ENCODE peak calls at places on chromosome 15, in eight cellular contexts. F is stomach, N is lower leg skin, B is AG10803, Y is upper lobe of right lung, Q is fibroblast of pulmonary artery, J is fibroblast of lung, X is IMR-90. R is an unnamed sample.

GRCh38 chr15:68019814-68020525 is 34.1 kb upstream of the PIAS1 start:
- DNase-seq in F (no peak), N (no peak), B (no peak), Y (no peak), Q (no peak), J (no peak), X (no peak), R (no peak)

GRCh38 chr15:51267714-51268105 is 70.7 kb downstream of the CYP19A1 start:
- DNase-seq in F (no peak), N (no peak), B (no peak), Y (no peak), Q (no peak), J (no peak), X (no peak), R (no peak)

GRCh38 chr15:75042730-75043508 is 19.5 kb downstream of the PPCDC start:
- DNase-seq in F (peak), N (peak), B (peak), Y (peak), Q (peak), J (peak), X (peak), R (peak)

GRCh38 chr15:64566629-64567427 is 106.5 kb downstream of the ZNF609 start:
- DNase-seq in F (no peak), N (no peak), B (no peak), Y (no peak), Q (no peak), J (no peak), X (no peak), R (no peak)

GRCh38 chr15:90001062-90001682 is at the start of gene ZNF710:
- DNase-seq in F (no peak), N (no peak), B (peak), Y (peak), Q (peak), J (peak), X (peak), R (peak)

GRCh38 chr15:20353966-20354883 is 187.4 kb downstream of the GOLGA6L6 start:
- DNase-seq in F (peak), N (no peak), B (no peak), Y (peak), Q (no peak), J (no peak), X (no peak), R (no peak)

GRCh38 chr15:68224108-68224507 is 5.4 kb downstream of the CLN6 start:
- DNase-seq in F (peak), N (no peak), B (no peak), Y (no peak), Q (no peak), J (no peak), X (no peak), R (no peak)

GRCh38 chr15:60994842-60995495 is 234.1 kb downstream of the RORA start:
- DNase-seq in F (no peak), N (no peak), B (no peak), Y (no peak), Q (no peak), J (no peak), X (no peak), R (no peak)

GRCh38 chr15:100842756-100843730 is 36.6 kb upstream of the ALDH1A3 start:
- DNase-seq in F (no peak), N (no peak), B (peak), Y (no peak), Q (peak), J (peak), X (peak), R (peak)

GRCh38 chr15:82540055-82540983 is at the start of gene RPS17:
- DNase-seq in F (peak), N (peak), B (peak), Y (peak), Q (peak), J (peak), X (peak), R (peak)

GRCh38 chr15:96333194-96334016 is 2.9 kb downstream of the NR2F2 start:
- DNase-seq in F (no peak), N (peak), B (no peak), Y (peak), Q (peak), J (peak), X (no peak), R (peak)

GRCh38 chr15:101201411-101202174 is 50.3 kb downstream of the CHSY1 start:
- DNase-seq in F (peak), N (peak), B (peak), Y (peak), Q (peak), J (peak), X (peak), R (peak)

GRCh38 chr15:68503791-68504720 is 72.1 kb upstream of the ITGA11 start:
- DNase-seq in F (no peak), N (no peak), B (peak), Y (no peak), Q (no peak), J (peak), X (peak), R (peak)

GRCh38 chr15:73748731-73749130 is 4.4 kb downstream of the INSYN1 start:
- DNase-seq in F (no peak), N (no peak), B (no peak), Y (no peak), Q (no peak), J (no peak), X (no peak), R (no peak)

GRCh38 chr15:69414702-69415161 is 583 bp downstream of the KIF23 start:
- DNase-seq in F (no peak), N (no peak), B (peak), Y (no peak), Q (peak), J (peak), X (peak), R (peak)

GRCh38 chr15:69591905-69592508 is 139.4 kb downstream of the RPLP1 start:
- DNase-seq in F (no peak), N (no peak), B (no peak), Y (no peak), Q (no peak), J (no peak), X (no peak), R (peak)

GRCh38 chr15:88450125-88450798 is 16.9 kb downstream of the MRPL46 start:
- DNase-seq in F (peak), N (no peak), B (peak), Y (no peak), Q (peak), J (peak), X (peak), R (peak)

GRCh38 chr15:60047701-60048100 is 43.6 kb downstream of the FOXB1 start:
- DNase-seq in F (no peak), N (no peak), B (peak), Y (no peak), Q (peak), J (peak), X (no peak), R (no peak)

GRCh38 chr15:40999190-40999589 is 45.9 kb downstream of the CHAC1 start:
- DNase-seq in F (no peak), N (no peak), B (peak), Y (no peak), Q (peak), J (peak), X (peak), R (peak)

GRCh38 chr15:90557147-90557546 is 27.4 kb downstream of the CRTC3 start:
- DNase-seq in F (no peak), N (no peak), B (peak), Y (no peak), Q (peak), J (no peak), X (peak), R (no peak)

GRCh38 chr15:87777054-87777498 is 479.5 kb downstream of the NTRK3 start:
- DNase-seq in F (no peak), N (peak), B (peak), Y (no peak), Q (peak), J (peak), X (peak), R (peak)

GRCh38 chr15:74592222-74592621 is 23.4 kb upstream of the CLK3 start:
- DNase-seq in F (no peak), N (no peak), B (no peak), Y (no peak), Q (no peak), J (no peak), X (no peak), R (no peak)

GRCh38 chr15:39741258-39741657 is 41.4 kb downstream of the FSIP1 start:
- DNase-seq in F (no peak), N (no peak), B (peak), Y (no peak), Q (peak), J (peak), X (peak), R (no peak)

GRCh38 chr15:60757831-60758570 is 279.1 kb upstream of the ICE2 start:
- DNase-seq in F (peak), N (no peak), B (no peak), Y (no peak), Q (no peak), J (no peak), X (no peak), R (no peak)

GRCh38 chr15:69578792-69579587 is 126.4 kb downstream of the RPLP1 start:
- DNase-seq in F (peak), N (no peak), B (no peak), Y (peak), Q (no peak), J (peak), X (no peak), R (no peak)

GRCh38 chr15:31228980-31229826 is 97.4 kb upstream of the KLF13 start:
- DNase-seq in F (peak), N (no peak), B (no peak), Y (peak), Q (no peak), J (no peak), X (no peak), R (no peak)

GRCh38 chr15:58352026-58352929 is 79.5 kb upstream of the LIPC start:
- DNase-seq in F (no peak), N (no peak), B (no peak), Y (no peak), Q (peak), J (no peak), X (no peak), R (no peak)

GRCh38 chr15:35519536-35520149 is 26.3 kb downstream of the DPH6 start:
- DNase-seq in F (no peak), N (no peak), B (peak), Y (no peak), Q (peak), J (peak), X (peak), R (peak)

GRCh38 chr15:43187544-43188155 is 2.4 kb downstream of the CCNDBP1 start:
- DNase-seq in F (no peak), N (no peak), B (peak), Y (no peak), Q (peak), J (peak), X (peak), R (peak)

GRCh38 chr15:80934761-80935221 is 54.8 kb downstream of the MESD start:
- DNase-seq in F (no peak), N (no peak), B (peak), Y (no peak), Q (peak), J (peak), X (peak), R (peak)

GRCh38 chr15:67941643-67942315 is 101.9 kb upstream of the RNU6-1 start:
- DNase-seq in F (no peak), N (no peak), B (no peak), Y (no peak), Q (no peak), J (peak), X (peak), R (no peak)

GRCh38 chr15:90479656-90480055 is 50.1 kb upstream of the CRTC3 start:
- DNase-seq in F (peak), N (no peak), B (peak), Y (no peak), Q (peak), J (peak), X (peak), R (peak)

GRCh38 chr15:57551717-57552677 is 39.7 kb upstream of the MYZAP start:
- DNase-seq in F (peak), N (no peak), B (peak), Y (no peak), Q (peak), J (peak), X (peak), R (peak)

GRCh38 chr15:98646546-98647025 is 1.8 kb upstream of the IGF1R start:
- DNase-seq in F (no peak), N (no peak), B (no peak), Y (no peak), Q (no peak), J (no peak), X (no peak), R (no peak)
- H3K4me3 ChIP-seq in F (peak), N (peak), B (peak), Y (peak), Q (peak), J (peak), X (peak), R (peak)

GRCh38 chr15:46304320-46304719 is 669.5 kb downstream of the SQOR start:
- DNase-seq in F (no peak), N (no peak), B (no peak), Y (no peak), Q (peak), J (no peak), X (no peak), R (no peak)
- TF ChIP-seq CTCF in F (no peak), N (no peak), B (peak), Y (peak), Q (peak), J (peak), X (peak), R (peak)

GRCh38 chr15:25465835-25466234 is 27.0 kb upstream of the UBE3A start:
- DNase-seq in F (no peak), N (no peak), B (no peak), Y (peak), Q (no peak), J (no peak), X (no peak), R (no peak)

GRCh38 chr15:25468611-25469010 is 29.8 kb upstream of the UBE3A start:
- DNase-seq in F (no peak), N (no peak), B (no peak), Y (no peak), Q (no peak), J (no peak), X (no peak), R (no peak)

GRCh38 chr15:25464784-25465183 is 26.0 kb upstream of the UBE3A start:
- DNase-seq in F (no peak), N (no peak), B (no peak), Y (no peak), Q (no peak), J (no peak), X (no peak), R (no peak)

GRCh38 chr15:25470230-25470629 is 31.4 kb upstream of the UBE3A start:
- DNase-seq in F (no peak), N (no peak), B (no peak), Y (no peak), Q (no peak), J (no peak), X (no peak), R (no peak)

DNA sequence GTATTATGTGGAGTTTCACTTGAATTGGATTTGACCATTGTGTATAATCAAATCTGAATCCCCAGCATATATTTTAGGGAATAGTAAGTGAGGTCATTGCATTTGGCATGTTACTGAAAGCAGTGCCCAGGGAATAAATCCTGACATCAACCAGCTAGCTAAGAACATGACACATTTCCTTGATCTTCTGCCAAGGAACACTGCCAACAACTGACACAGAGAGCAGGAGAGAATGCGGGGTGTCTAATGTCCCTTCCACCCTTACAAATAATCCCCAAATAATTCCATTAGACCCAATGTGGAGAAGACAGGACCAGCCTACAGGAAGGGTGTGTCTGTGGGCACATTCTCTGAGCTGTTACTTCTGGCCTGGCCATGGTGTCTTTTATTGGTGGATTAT is 30.6 kb upstream of the UBE3A start:
- DNase-seq in F (no peak), N (no peak), B (no peak), Y (no peak), Q (peak), J (peak), X (no peak), R (no peak)
- H3K4me3 ChIP-seq in F (no peak), N (no peak), B (no peak), Y (no peak), Q (no peak), J (no peak), X (no peak), R (no peak)

GRCh38 chr15:93001881-93002280 is 87.1 kb downstream of the RGMA start:
- DNase-seq in F (no peak), N (no peak), B (no peak), Y (no peak), Q (peak), J (no peak), X (no peak), R (no peak)
- TF ChIP-seq CTCF in F (no peak), N (no peak), B (no peak), Y (no peak), Q (no peak), J (peak), X (no peak), R (peak)

GRCh38 chr15:86079491-86080266 is at the start of gene AGBL1:
- DNase-seq in F (no peak), N (no peak), B (no peak), Y (peak), Q (no peak), J (no peak), X (no peak), R (no peak)
- H3K4me3 ChIP-seq in F (no peak), N (no peak), B (no peak), Y (no peak), Q (no peak), J (no peak), X (no peak), R (no peak)

GRCh38 chr15:85414991-85415390 is 34.6 kb downstream of the AKAP13 start:
- DNase-seq in F (no peak), N (no peak), B (no peak), Y (peak), Q (no peak), J (no peak), X (no peak), R (no peak)

GRCh38 chr15:85415779-85416178 is 35.4 kb downstream of the AKAP13 start:
- DNase-seq in F (no peak), N (no peak), B (no peak), Y (no peak), Q (no peak), J (no peak), X (peak), R (no peak)

GRCh38 chr15:85412956-85413854 is 32.8 kb downstream of the AKAP13 start:
- DNase-seq in F (peak), N (peak), B (peak), Y (peak), Q (peak), J (peak), X (peak), R (peak)

GRCh38 chr15:85414037-85414436 is 33.6 kb downstream of the AKAP13 start:
- DNase-seq in F (no peak), N (no peak), B (no peak), Y (no peak), Q (no peak), J (no peak), X (no peak), R (no peak)

GRCh38 chr15:85414495-85414894 is 34.1 kb downstream of the AKAP13 start:
- DNase-seq in F (no peak), N (no peak), B (peak), Y (no peak), Q (peak), J (no peak), X (peak), R (peak)
- TF ChIP-seq CTCF in F (no peak), N (no peak), B (peak), Y (peak), Q (peak), J (peak), X (peak), R (no peak)

DNA sequence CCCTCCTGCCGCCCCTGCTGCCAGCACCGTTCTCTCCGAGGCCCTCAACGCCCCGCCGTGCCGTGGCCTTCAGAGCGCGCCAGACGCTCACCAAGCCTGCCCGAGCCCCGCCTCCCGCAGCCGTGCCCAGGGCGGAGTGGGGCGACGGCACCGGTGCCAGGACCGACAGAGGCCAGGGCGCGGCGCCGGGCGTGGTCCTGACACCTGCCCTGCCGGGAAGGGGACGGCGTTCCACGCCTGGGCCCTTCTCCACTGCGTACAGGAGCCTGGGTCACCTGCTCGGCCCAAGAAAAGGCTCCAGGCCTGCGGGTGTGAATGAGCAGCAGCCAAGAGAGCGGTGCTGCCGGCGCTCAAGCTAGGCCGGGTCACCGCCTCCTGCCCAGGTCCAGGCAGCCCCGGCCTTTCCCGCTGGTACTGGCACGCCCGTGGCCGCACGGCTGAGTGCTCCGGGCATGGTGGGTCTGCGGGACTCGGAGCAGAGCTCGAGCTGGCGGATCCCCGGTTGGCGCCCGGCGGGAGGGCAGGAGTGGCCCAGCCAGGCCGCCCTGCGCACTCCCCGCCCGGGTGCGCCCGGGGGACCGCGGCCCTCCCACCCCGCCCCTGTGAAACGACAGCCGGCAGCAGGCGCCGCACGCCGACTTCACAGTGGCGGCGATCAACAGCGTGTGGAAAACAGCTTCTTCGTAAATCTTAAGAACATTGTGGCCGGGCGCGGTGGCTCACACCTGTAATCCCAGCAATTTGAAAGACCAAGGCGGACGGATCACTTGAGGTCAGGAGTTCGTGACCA is 4.2 kb downstream of the OCA2 start:
- DNase-seq in F (peak), N (no peak), B (no peak), Y (peak), Q (no peak), J (no peak), X (no peak), R (no peak)
- H3K4me3 ChIP-seq in F (peak), N (peak), B (peak), Y (peak), Q (peak), J (no peak), X (no peak), R (peak)